ENCODE peak calls at places on chromosomes 2 and 18, in nine cellular contexts. T, F, A, D, M, B, U, C and O are unnamed samples. For H3K27me3, the result is how much of the 10 kb centered on the place peaks cover.

GRCh38 chr2:27891063-27891819 is 712 bp downstream of the BABAM2 start:
- DNase-seq in M (peak), D (peak), U (peak), B (peak), F (peak), T (no peak), C (peak), A (peak), O (peak)

GRCh38 chr2:165572155-165572554 is 102.7 kb downstream of the CSRNP3 start:
- DNase-seq in F (no peak), A (no peak), U (no peak), T (no peak), D (no peak), M (peak), B (peak), C (peak), O (peak)

GRCh38 chr2:38264649-38265322 is 112.3 kb downstream of the ATL2 start:
- DNase-seq in U (no peak), B (no peak), F (no peak), D (no peak), T (no peak), M (no peak), A (no peak), C (peak), O (no peak)

GRCh38 chr2:26532301-26533250 is 54.7 kb upstream of the OTOF start:
- DNase-seq in U (no peak), B (no peak), T (no peak), M (no peak), C (no peak), F (no peak), A (no peak), D (no peak), O (no peak)

GRCh38 chr2:135030826-135031225 is 16.4 kb downstream of the MAP3K19 start:
- DNase-seq in C (peak), B (peak), A (no peak), D (no peak), M (no peak), T (no peak), F (no peak), U (no peak), O (no peak)

GRCh38 chr18:9437672-9438071 is 37.6 kb upstream of the RALBP1 start:
- DNase-seq in T (no peak), M (no peak), C (no peak), D (no peak), A (no peak), B (no peak), U (no peak), F (no peak), O (no peak)

GRCh38 chr2:167733750-167734149 is 513.6 kb downstream of the STK39 start:
- DNase-seq in F (no peak), C (no peak), M (no peak), U (no peak), A (no peak), T (no peak), B (no peak), D (no peak), O (no peak)

GRCh38 chr18:13241893-13242175 is 23.3 kb downstream of the LDLRAD4 start:
- DNase-seq in M (no peak), C (no peak), T (no peak), B (no peak), A (no peak), U (no peak), D (no peak), F (no peak), O (no peak)

GRCh38 chr2:219001577-219002394 is 8.6 kb upstream of the CRYBA2 start:
- DNase-seq in B (no peak), F (no peak), C (no peak), D (peak), U (no peak), M (peak), A (no peak), T (no peak), O (peak)

GRCh38 chr2:219001100-219001576 is 7.9 kb upstream of the CRYBA2 start:
- DNase-seq in M (no peak), B (no peak), A (no peak), D (no peak), F (no peak), T (no peak), C (no peak), U (no peak), O (no peak)

GRCh38 chr2:218999881-219000568 is 6.8 kb upstream of the CRYBA2 start:
- DNase-seq in T (no peak), F (no peak), U (no peak), A (no peak), M (no peak), B (no peak), C (no peak), D (no peak), O (peak)

GRCh38 chr2:218999021-218999880 is 6.0 kb upstream of the CRYBA2 start:
- DNase-seq in D (no peak), T (no peak), F (no peak), U (no peak), C (no peak), A (no peak), M (no peak), B (no peak), O (peak)

DNA sequence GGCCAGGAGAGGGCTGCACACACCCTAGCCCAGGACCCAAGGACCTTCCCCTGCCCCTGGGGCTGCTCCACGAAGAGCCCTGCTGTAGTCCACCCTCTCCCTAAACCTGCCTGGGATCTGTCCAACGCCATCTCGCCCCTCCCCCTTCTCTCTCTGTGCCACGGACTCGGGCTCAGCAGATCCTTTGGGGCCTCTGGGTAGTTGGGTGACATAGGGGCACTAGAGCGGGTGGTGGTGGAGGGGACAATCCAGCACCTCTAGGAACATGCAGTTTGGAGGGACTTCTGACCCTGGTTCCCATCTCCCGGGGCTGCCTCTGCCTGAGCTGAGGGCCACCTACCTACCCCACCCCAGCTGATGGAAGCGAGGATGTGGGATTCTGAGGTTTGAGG is 7.3 kb upstream of the CRYBA2 start:
- DNase-seq in A (no peak), C (no peak), B (no peak), T (no peak), U (no peak), F (no peak), D (no peak), M (peak), O (peak)
- H3K27me3 ChIP-seq in A (half or more), C (half or more), B (under half), T (half or more), U (under half), F (under half), D (under half), M (under half), O (under half)

DNA sequence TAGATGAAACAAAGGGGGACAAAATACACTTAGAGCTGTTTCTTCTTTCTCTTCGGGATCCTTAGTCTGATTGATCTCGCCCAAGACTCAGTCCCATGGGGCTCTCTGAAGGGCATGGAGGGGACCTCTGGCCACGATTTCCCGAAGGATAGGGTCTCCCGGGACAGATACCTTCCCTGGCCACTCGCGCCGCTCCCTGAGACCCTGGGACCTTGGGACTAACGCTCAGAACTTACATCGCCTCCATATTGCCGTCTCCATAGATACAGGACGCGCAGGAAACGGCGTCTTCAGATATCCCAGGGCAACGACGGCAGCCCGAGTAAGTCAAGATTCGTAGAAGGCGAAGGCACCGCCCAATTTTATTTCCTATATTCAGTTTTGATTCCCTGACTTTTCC is at the start of gene CFAP65:
- DNase-seq in U (no peak), D (peak), C (peak), M (peak), A (peak), F (no peak), B (no peak), T (no peak), O (peak)
- H3K4me3 ChIP-seq in U (no peak), D (no peak), C (peak), M (no peak), A (no peak), F (no peak), B (no peak), T (peak), O (peak)

DNA sequence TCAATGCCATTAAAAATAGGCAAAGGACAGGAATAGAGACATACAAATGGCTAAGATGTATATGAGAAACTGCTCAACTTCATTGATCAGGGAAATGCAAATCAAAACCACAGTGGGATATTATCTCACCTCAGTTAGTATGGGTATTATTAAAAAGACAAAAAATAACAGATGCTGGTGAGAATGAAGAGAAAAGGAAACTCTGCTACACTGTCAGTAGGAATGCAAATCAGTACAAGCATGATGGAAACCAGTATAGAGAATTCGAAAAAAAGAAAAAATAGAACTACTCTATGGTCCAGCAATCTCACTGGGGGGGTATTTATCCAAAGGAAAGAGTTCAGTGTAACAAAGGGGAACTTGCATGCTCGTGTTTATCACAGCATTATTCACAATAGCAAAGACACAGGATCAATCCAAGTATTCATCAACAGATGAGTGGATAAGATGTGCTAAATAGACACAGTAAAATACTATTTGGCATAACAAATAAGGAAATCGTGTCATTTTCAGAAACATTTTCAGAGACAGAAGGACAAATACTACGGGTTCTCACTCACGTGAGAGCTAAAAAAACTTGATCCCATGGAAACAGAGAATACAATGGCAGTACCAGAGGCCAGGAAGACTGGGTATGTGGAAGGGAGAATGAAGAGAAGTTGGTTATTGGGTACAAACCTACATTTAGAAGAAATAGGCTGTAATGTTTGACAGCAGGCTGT is 60.6 kb downstream of the CCDC74A start:
- DNase-seq in F (no peak), U (no peak), D (no peak), B (no peak), C (no peak), A (no peak), T (no peak), M (no peak), O (no peak)
- H3K27me3 ChIP-seq in F (under half), U (under half), D (under half), B (under half), C (under half), A (under half), T (under half), M (under half), O (under half)

GRCh38 chr2:68799615-68800400 is 65.2 kb downstream of the ARHGAP25 start:
- DNase-seq in B (no peak), U (no peak), C (no peak), A (no peak), T (no peak), F (no peak), M (no peak), D (no peak), O (no peak)
- H3K4me3 ChIP-seq in B (no peak), U (no peak), C (no peak), A (no peak), T (no peak), F (no peak), M (no peak), D (no peak), O (no peak)

GRCh38 chr2:70903171-70903570 is 32.5 kb upstream of the ATP6V1B1 start:
- DNase-seq in F (no peak), U (no peak), C (no peak), A (no peak), M (no peak), T (no peak), B (no peak), D (no peak), O (no peak)

GRCh38 chr2:70903641-70904340 is 31.9 kb upstream of the ATP6V1B1 start:
- DNase-seq in U (no peak), B (no peak), C (no peak), F (no peak), M (no peak), A (no peak), D (no peak), T (no peak), O (no peak)

GRCh38 chr2:70901235-70902066 is 34.2 kb upstream of the ATP6V1B1 start:
- DNase-seq in D (no peak), A (no peak), F (no peak), M (peak), B (peak), C (peak), T (no peak), U (no peak), O (peak)

GRCh38 chr2:70902579-70902978 is 33.1 kb upstream of the ATP6V1B1 start:
- DNase-seq in T (no peak), U (no peak), B (no peak), C (no peak), A (no peak), M (no peak), D (no peak), F (no peak), O (no peak)

DNA sequence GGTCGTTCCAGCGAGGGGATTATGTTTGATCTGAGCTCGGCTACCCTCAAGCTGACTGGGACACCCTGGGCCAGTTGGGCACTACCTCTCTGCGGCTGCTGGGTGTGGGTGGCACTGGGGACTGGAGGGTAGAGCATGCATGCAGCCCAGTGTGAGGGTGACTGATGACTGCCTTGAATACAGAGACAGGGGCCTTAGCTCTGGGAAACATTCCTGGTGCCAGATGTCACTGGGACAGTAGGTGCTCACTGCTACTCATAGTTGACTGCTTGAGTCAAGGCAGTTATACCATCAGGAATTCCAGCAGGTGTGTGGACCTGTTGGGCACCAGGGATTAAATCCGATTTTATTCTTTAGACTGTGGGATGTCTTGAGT is 33.6 kb upstream of the ATP6V1B1 start:
- DNase-seq in D (no peak), T (no peak), F (no peak), A (no peak), B (no peak), U (no peak), M (no peak), C (no peak), O (no peak)
- H3K27me3 ChIP-seq in D (under half), T (under half), F (under half), A (half or more), B (under half), U (half or more), M (under half), C (half or more), O (under half)